ENCODE peak calls at places on chromosomes 7 and 10, in eight cellular contexts. B, A, J, G, Z, X, H and Y are unnamed samples.

GRCh38 chr10:26408858-26409494 is 29.2 kb upstream of the APBB1IP start:
- DNase-seq in H (no peak), Z (no peak), G (no peak), X (no peak), B (no peak), J (no peak), A (no peak), Y (no peak)

GRCh38 chr7:53596230-53596629 is 560.8 kb downstream of the POM121L12 start:
- DNase-seq in B (no peak), H (no peak), Z (no peak), A (peak), J (no peak), G (no peak), X (no peak), Y (peak)

GRCh38 chr7:2639151-2639993 is 7.6 kb downstream of the TTYH3 start:
- DNase-seq in H (no peak), X (no peak), Z (no peak), A (no peak), J (no peak), B (no peak), G (no peak), Y (no peak)

GRCh38 chr10:123274513-123275182 is 120.4 kb downstream of the BUB3 start:
- DNase-seq in G (no peak), X (no peak), A (no peak), B (no peak), Z (no peak), H (no peak), J (no peak), Y (no peak)

GRCh38 chr7:101804642-101805401 is 12.6 kb upstream of the CUX1 start:
- DNase-seq in B (peak), X (peak), H (no peak), Z (peak), J (no peak), G (peak), A (no peak), Y (peak)

GRCh38 chr10:6667679-6668270 is 87.7 kb upstream of the PRKCQ start:
- DNase-seq in G (peak), J (peak), H (peak), Z (peak), A (peak), X (peak), B (no peak), Y (peak)

GRCh38 chr7:81525901-81526300 is 243.9 kb downstream of the HGF start:
- DNase-seq in A (no peak), Z (no peak), J (no peak), X (no peak), H (no peak), B (no peak), G (no peak), Y (no peak)

GRCh38 chr10:51198170-51198569 is 123.9 kb downstream of the PRKG1 start:
- DNase-seq in B (no peak), Z (no peak), X (no peak), A (no peak), H (no peak), J (no peak), G (no peak), Y (no peak)

GRCh38 chr7:22551768-22552513 is 52.0 kb upstream of the STEAP1B start:
- DNase-seq in G (no peak), J (no peak), Z (no peak), A (no peak), B (no peak), X (no peak), H (no peak), Y (no peak)

GRCh38 chr7:120988591-120989299 is at the start of gene CPED1:
- DNase-seq in G (peak), Z (peak), H (peak), J (peak), B (peak), A (no peak), X (peak), Y (peak)

GRCh38 chr10:122733450-122733849 is 33.8 kb upstream of the C10orf120 start:
- DNase-seq in H (no peak), J (no peak), Z (peak), A (no peak), G (no peak), B (no peak), X (no peak), Y (peak)

GRCh38 chr10:49614242-49615198 is 683 bp downstream of the CHAT start:
- DNase-seq in A (no peak), H (no peak), Z (peak), X (no peak), G (no peak), B (no peak), J (no peak), Y (no peak)

GRCh38 chr10:102225646-102226541 is at the start of gene ELOVL3:
- DNase-seq in H (peak), X (no peak), J (peak), A (peak), B (peak), Z (peak), G (peak), Y (peak)

GRCh38 chr10:132243141-132243540 is 56.4 kb downstream of the DPYSL4 start:
- DNase-seq in B (no peak), A (no peak), H (no peak), J (no peak), X (no peak), Z (no peak), G (no peak), Y (no peak)

GRCh38 chr10:95445837-95446347 is 115.3 kb downstream of the SORBS1 start:
- DNase-seq in H (peak), B (peak), G (peak), A (no peak), J (peak), X (peak), Z (peak), Y (peak)

GRCh38 chr10:3886191-3886590 is 101.2 kb upstream of the KLF6 start:
- DNase-seq in A (no peak), X (peak), B (no peak), Z (no peak), H (no peak), G (no peak), J (no peak), Y (no peak)

GRCh38 chr10:14271621-14272020 is 59.1 kb downstream of the FRMD4A start:
- DNase-seq in H (no peak), Z (no peak), B (no peak), G (no peak), J (no peak), X (no peak), A (no peak), Y (no peak)

GRCh38 chr10:63064706-63065105 is 68.4 kb upstream of the NRBF2 start:
- DNase-seq in G (no peak), B (no peak), Z (no peak), X (no peak), H (no peak), A (no peak), J (no peak), Y (peak)

GRCh38 chr7:133230591-133231194 is 22.2 kb upstream of the EXOC4 start:
- DNase-seq in H (peak), G (peak), X (peak), B (peak), A (no peak), Z (peak), J (peak), Y (peak)

GRCh38 chr7:1710936-1711335 is 40.9 kb downstream of the ELFN1 start:
- DNase-seq in A (no peak), X (no peak), G (no peak), B (no peak), J (no peak), Z (no peak), H (no peak), Y (no peak)

GRCh38 chr10:48215148-48215982 is 59.1 kb downstream of the FRMPD2 start:
- DNase-seq in H (no peak), J (peak), Z (peak), A (no peak), G (peak), B (peak), X (peak), Y (peak)

GRCh38 chr7:148182264-148182663 is 408.3 kb upstream of the C7orf33 start:
- DNase-seq in X (no peak), B (no peak), G (no peak), J (no peak), Z (no peak), A (no peak), H (no peak), Y (no peak)

GRCh38 chr10:52864459-52865106 is 92.0 kb upstream of the MBL2 start:
- DNase-seq in A (peak), H (no peak), Z (no peak), G (no peak), J (no peak), X (no peak), B (no peak), Y (peak)

GRCh38 chr7:30804078-30804661 is 33.0 kb downstream of the MINDY4 start:
- DNase-seq in B (no peak), H (no peak), J (no peak), X (no peak), G (no peak), Z (no peak), A (no peak), Y (peak)

GRCh38 chr7:981793-982510 is 1.0 kb upstream of the CYP2W1 start:
- DNase-seq in H (no peak), G (no peak), B (no peak), J (no peak), X (no peak), A (no peak), Z (peak), Y (peak)

GRCh38 chr7:27593226-27593625 is 69.5 kb downstream of the HIBADH start:
- DNase-seq in Z (no peak), J (no peak), H (no peak), G (no peak), A (no peak), X (no peak), B (no peak), Y (peak)

GRCh38 chr7:124462249-124462648 is 303.3 kb downstream of the GPR37 start:
- DNase-seq in A (peak), J (no peak), X (no peak), G (no peak), B (no peak), H (no peak), Z (no peak), Y (peak)